ENCODE peak calls at places on chromosomes 3 and 15, in nine cellular contexts. B is IMR-90, F is suprapubic skin, S is AG04449, L is hepatocyte, Q is epithelial cell of esophagus, M is fibroblast of pulmonary artery, J is ascending aorta, V is WTC11. R is an unnamed sample.

GRCh38 chr15:22878103-22878502 is 39.6 kb downstream of the NIPA2 start:
- DNase-seq in B (no peak), F (no peak), S (no peak), L (no peak), Q (peak), M (no peak), J (no peak), V (no peak), R (no peak)

GRCh38 chr3:121748638-121749275 is 784 bp downstream of the GOLGB1 start:
- DNase-seq in B (peak), F (no peak), S (no peak), L (peak), Q (peak), M (peak), J (no peak), V (no peak), R (no peak)

GRCh38 chr3:16448691-16449090 is 64.8 kb downstream of the RFTN1 start:
- DNase-seq in B (peak), F (peak), S (peak), L (peak), Q (peak), M (peak), J (peak), V (no peak), R (no peak)

GRCh38 chr3:71395470-71395869 is 188.1 kb downstream of the FOXP1 start:
- DNase-seq in B (no peak), F (no peak), S (no peak), L (no peak), Q (no peak), M (no peak), J (no peak), V (no peak), R (no peak)

GRCh38 chr3:35549690-35550089 is 89.6 kb upstream of the ARPP21 start:
- DNase-seq in B (no peak), F (no peak), S (no peak), L (no peak), Q (no peak), M (peak), J (no peak), V (no peak), R (no peak)

GRCh38 chr3:197083486-197083885 is 53.9 kb upstream of the MELTF start:
- DNase-seq in B (peak), F (no peak), S (peak), L (peak), Q (peak), M (peak), J (no peak), V (no peak), R (no peak)

GRCh38 chr15:48636511-48636910 is 9.0 kb downstream of the FBN1 start:
- DNase-seq in B (no peak), F (no peak), S (no peak), L (no peak), Q (no peak), M (no peak), J (no peak), V (no peak), R (peak)

GRCh38 chr3:185930393-185931107 is 7.3 kb downstream of the TRA2B start:
- DNase-seq in B (peak), F (no peak), S (no peak), L (no peak), Q (no peak), M (no peak), J (no peak), V (no peak), R (no peak)

GRCh38 chr15:84600331-84600686 is 500 bp upstream of the ZSCAN2 start:
- DNase-seq in B (peak), F (peak), S (no peak), L (peak), Q (peak), M (peak), J (peak), V (peak), R (no peak)

GRCh38 chr3:42732196-42732828 is 29.7 kb upstream of the HHATL start:
- DNase-seq in B (no peak), F (no peak), S (no peak), L (no peak), Q (no peak), M (no peak), J (no peak), V (no peak), R (no peak)

GRCh38 chr3:94293793-94294195 is 230.9 kb downstream of the NSUN3 start:
- DNase-seq in B (no peak), F (no peak), S (no peak), L (no peak), Q (peak), M (no peak), J (no peak), V (no peak), R (no peak)

GRCh38 chr3:100335137-100335833 is 728 bp downstream of the NIT2 start:
- DNase-seq in B (no peak), F (no peak), S (no peak), L (peak), Q (peak), M (peak), J (no peak), V (no peak), R (no peak)

GRCh38 chr15:51322622-51323296 is 15.6 kb downstream of the CYP19A1 start:
- DNase-seq in B (no peak), F (peak), S (no peak), L (no peak), Q (no peak), M (peak), J (peak), V (no peak), R (no peak)

GRCh38 chr3:186154641-186155040 is 45.8 kb upstream of the ETV5 start:
- DNase-seq in B (no peak), F (peak), S (no peak), L (no peak), Q (no peak), M (no peak), J (peak), V (no peak), R (no peak)

GRCh38 chr3:65946438-65946837 is 92.3 kb downstream of the MAGI1 start:
- DNase-seq in B (peak), F (no peak), S (no peak), L (no peak), Q (peak), M (peak), J (peak), V (no peak), R (no peak)

GRCh38 chr3:58560771-58561311 is 16.4 kb downstream of the FAM107A start:
- DNase-seq in B (peak), F (peak), S (peak), L (peak), Q (peak), M (peak), J (no peak), V (peak), R (peak)

GRCh38 chr3:61927332-61927731 is 366.0 kb downstream of the PTPRG start:
- DNase-seq in B (peak), F (peak), S (peak), L (peak), Q (peak), M (peak), J (peak), V (no peak), R (no peak)

GRCh38 chr3:194077602-194078001 is 58.3 kb upstream of the HES1 start:
- DNase-seq in B (no peak), F (peak), S (no peak), L (no peak), Q (no peak), M (no peak), J (no peak), V (no peak), R (no peak)

GRCh38 chr3:48507256-48508061 is 3.5 kb upstream of the SHISA5 start:
- DNase-seq in B (peak), F (no peak), S (no peak), L (peak), Q (peak), M (peak), J (peak), V (peak), R (peak)

GRCh38 chr15:36643551-36643950 is 64.1 kb downstream of the CDIN1 start:
- DNase-seq in B (peak), F (no peak), S (no peak), L (no peak), Q (peak), M (peak), J (no peak), V (no peak), R (no peak)

DNA sequence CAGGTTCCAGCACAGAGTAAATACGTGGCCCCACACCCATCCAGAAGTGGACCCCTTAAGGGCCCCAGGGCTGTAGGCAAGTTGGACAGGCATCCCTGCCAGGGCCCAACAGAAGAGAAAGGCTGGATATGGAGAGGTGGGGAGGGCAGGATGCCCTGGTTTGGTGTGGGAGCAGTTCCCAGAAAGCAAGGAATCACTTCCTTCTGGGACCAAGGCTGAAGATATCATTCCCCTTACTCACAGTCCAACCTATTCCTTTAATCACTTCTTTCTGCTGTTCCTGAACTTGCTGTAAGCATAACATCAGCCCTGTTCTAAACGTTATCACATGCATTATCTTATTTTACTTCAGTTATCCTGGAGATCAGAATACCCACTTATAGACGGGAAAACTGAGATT is 6.1 kb upstream of the MESP2 start:
- DNase-seq in B (peak), F (no peak), S (no peak), L (no peak), Q (no peak), M (peak), J (no peak), V (no peak), R (peak)
- TF ChIP-seq CTCF in B (no peak), F (no peak), S (no peak), L (no peak), Q (no peak), M (no peak), J (no peak), V (no peak), R (no peak)

GRCh38 chr3:87145553-87145952 is 81.6 kb upstream of the CHMP2B start:
- DNase-seq in B (peak), F (no peak), S (no peak), L (no peak), Q (peak), M (peak), J (no peak), V (peak), R (no peak)
- TF ChIP-seq CTCF in B (peak), F (no peak), S (peak), L (no peak), Q (peak), M (peak), J (no peak), V (peak), R (peak)

DNA sequence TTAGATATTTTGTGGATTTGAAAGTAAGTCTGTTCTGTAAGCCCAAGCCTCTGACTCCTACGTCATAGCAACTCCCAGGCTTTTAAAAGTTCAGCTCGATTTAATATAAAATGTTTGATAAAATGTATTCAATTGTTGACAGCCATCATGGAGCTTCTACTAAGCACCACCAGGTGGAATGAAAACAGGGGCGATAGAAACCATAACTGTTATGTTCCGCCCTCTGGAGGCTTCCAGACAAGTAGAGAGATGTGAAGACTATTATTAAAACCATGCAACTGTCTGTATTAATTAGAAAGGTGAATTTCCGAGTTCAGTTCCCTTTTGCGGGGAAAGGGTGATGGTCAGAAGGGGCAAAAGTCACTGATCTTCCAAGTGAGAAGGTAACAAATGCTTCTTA is 292.2 kb downstream of the NR2F2 start:
- DNase-seq in B (no peak), F (no peak), S (no peak), L (no peak), Q (no peak), M (no peak), J (no peak), V (no peak), R (no peak)
- TF ChIP-seq CTCF in B (no peak), F (no peak), S (no peak), L (no peak), Q (no peak), M (no peak), J (no peak), V (no peak), R (no peak)

GRCh38 chr3:188584958-188585689 is 431.2 kb downstream of the LPP start:
- DNase-seq in B (peak), F (no peak), S (no peak), L (no peak), Q (peak), M (peak), J (no peak), V (no peak), R (no peak)
- TF ChIP-seq CTCF in B (peak), F (no peak), S (no peak), L (no peak), Q (no peak), M (peak), J (no peak), V (no peak), R (peak)

GRCh38 chr3:8341853-8342252 is 159.8 kb upstream of the LMCD1 start:
- DNase-seq in B (no peak), F (no peak), S (no peak), L (no peak), Q (no peak), M (no peak), J (no peak), V (no peak), R (no peak)

GRCh38 chr3:8338424-8338823 is 163.2 kb upstream of the LMCD1 start:
- DNase-seq in B (no peak), F (no peak), S (no peak), L (no peak), Q (no peak), M (no peak), J (no peak), V (no peak), R (no peak)

DNA sequence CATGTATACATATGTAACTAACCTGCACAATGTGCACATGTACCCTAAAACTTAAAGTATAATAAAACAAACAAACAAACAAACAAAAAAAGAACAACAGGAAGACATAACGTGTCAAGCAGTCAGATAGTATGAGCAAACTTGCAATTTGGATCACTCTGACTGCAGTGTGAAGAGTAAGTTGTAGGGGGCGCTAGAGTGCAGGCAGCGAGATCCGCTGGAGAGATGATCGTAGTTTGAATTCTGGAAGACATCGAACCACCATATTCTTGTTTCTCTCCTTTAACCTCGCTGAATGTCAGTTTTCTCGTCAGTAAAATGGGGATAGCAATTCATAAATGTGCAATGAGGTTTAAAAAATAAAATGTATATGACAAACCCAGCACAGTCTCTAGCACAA is 165.2 kb upstream of the LMCD1 start:
- DNase-seq in B (no peak), F (no peak), S (no peak), L (no peak), Q (no peak), M (no peak), J (no peak), V (peak), R (no peak)
- TF ChIP-seq CTCF in B (peak), F (no peak), S (peak), L (no peak), Q (no peak), M (peak), J (no peak), V (peak), R (peak)

GRCh38 chr3:59818-60217 is 136.7 kb upstream of the CHL1 start:
- DNase-seq in B (no peak), F (no peak), S (no peak), L (no peak), Q (no peak), M (no peak), J (no peak), V (no peak), R (no peak)
- TF ChIP-seq CTCF in B (no peak), F (no peak), S (no peak), L (no peak), Q (no peak), M (no peak), J (no peak), V (no peak), R (no peak)

DNA sequence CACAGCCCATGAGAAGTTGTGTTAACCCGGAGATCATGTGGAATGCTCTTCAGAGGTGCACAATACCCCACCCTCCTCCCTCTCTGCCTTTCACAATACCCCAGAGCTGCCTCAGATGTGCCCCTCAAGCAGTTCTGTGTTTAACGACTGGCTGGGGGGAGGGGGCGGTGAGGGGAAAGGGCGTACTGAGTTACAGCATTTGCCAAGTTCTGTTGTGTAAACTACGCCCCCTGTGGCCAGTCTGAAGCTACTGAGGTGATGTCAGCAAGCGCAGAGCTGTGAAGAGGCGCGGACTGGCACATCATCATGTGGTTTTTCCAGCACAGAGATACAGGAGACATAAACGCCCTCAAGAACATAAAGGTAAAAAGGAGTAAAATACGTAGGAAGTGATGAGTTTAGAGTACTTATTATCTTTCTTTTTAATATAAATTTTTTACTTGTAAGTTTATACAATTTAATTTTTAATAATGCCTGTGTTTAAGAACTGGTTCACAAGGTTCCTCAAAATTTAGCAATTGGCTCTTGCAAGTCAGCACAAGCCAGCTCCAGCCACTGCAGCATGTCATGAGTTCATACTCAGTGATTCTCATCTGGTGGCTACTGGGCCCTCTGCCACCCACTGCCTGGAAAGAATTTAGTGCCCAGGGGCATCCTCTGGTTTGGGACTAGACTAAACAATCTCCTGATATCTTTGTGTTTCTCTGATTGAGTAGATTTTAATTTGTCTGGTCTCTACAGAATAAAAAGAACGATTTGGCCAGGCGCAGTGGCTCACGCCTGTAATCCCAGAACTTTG is 1.7 kb downstream of the EPB42 start:
- DNase-seq in B (peak), F (no peak), S (no peak), L (peak), Q (peak), M (peak), J (no peak), V (peak), R (no peak)
- TF ChIP-seq CTCF in B (peak), F (peak), S (peak), L (peak), Q (peak), M (peak), J (no peak), V (peak), R (peak)

GRCh38 chr15:66685638-66686150 is 16.3 kb upstream of the SMAD6 start:
- DNase-seq in B (no peak), F (no peak), S (no peak), L (no peak), Q (no peak), M (no peak), J (no peak), V (no peak), R (no peak)
- TF ChIP-seq CTCF in B (peak), F (no peak), S (no peak), L (peak), Q (no peak), M (peak), J (no peak), V (no peak), R (peak)

GRCh38 chr15:68302729-68303128 is 25.2 kb downstream of the FEM1B start:
- DNase-seq in B (no peak), F (no peak), S (no peak), L (no peak), Q (no peak), M (no peak), J (no peak), V (no peak), R (no peak)

GRCh38 chr15:68303134-68303533 is 25.6 kb downstream of the FEM1B start:
- DNase-seq in B (no peak), F (no peak), S (no peak), L (no peak), Q (no peak), M (no peak), J (no peak), V (no peak), R (no peak)

GRCh38 chr15:68303560-68304436 is 26.3 kb downstream of the FEM1B start:
- DNase-seq in B (no peak), F (no peak), S (no peak), L (no peak), Q (no peak), M (no peak), J (peak), V (no peak), R (no peak)

GRCh38 chr15:68305420-68305871 is 27.9 kb downstream of the FEM1B start:
- DNase-seq in B (no peak), F (peak), S (no peak), L (no peak), Q (peak), M (no peak), J (peak), V (no peak), R (no peak)

DNA sequence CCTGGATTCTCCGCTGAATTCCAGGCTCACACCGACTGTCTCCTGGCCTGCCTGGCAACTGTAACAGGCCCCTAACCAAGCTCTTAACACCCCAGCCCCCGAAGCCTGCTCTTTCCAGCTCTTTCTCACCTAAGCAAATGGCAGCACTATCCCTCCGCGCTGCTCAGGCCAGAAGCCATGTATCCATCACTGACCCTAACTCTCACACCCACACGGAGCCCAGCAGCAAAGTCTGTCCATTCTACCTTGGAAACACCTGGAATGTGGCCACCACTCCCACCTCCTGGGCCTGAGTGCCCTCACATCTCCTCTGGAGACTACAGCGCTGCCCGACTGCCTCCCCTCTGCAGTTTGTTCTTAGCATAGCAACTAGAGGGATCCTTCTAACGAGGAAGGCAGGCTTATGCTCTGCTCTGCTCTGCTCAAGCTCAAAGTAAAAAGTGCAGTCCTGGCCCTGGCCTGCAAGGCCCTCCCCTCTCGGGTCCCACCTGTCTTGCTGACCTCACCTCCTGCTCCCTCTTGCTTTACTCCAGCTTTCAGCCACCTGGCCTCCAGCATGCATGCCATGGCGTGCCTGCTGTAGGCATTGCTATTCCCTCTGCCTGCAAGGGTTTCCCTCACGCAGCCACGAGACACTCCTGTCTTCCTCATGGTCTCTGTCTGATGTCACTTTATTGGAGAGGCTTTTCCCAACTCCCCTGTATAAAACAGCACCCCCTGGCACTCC is 27.2 kb downstream of the FEM1B start:
- DNase-seq in B (no peak), F (no peak), S (no peak), L (peak), Q (peak), M (no peak), J (peak), V (peak), R (no peak)
- TF ChIP-seq CTCF in B (no peak), F (no peak), S (no peak), L (peak), Q (peak), M (no peak), J (no peak), V (no peak), R (no peak)

DNA sequence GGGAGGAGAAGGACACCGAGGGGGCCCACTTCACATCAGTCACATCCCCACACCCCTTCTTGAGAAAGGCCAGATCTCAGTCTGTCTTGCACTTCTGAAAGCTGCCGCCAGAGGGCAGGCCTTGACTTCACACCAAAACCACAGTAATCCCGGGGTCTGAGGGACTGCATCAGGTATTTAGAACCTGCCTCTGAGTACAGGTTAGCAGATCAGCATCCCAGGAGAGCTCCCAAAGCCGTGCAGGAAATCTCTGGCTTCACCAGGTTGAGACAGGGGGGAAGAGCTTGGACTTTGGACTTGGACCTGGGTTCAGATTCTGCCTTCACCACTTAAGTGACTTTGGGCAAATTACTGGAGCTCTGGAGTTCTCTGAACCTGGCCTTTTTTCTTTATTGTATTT is 50.3 kb downstream of the LHFPL4 start:
- DNase-seq in B (peak), F (no peak), S (peak), L (peak), Q (peak), M (peak), J (peak), V (peak), R (no peak)
- TF ChIP-seq CTCF in B (peak), F (peak), S (peak), L (peak), Q (peak), M (peak), J (peak), V (peak), R (peak)